ENCODE peak calls at places on chromosome 9, in five cellular contexts. Z is A549, C is HepG2, N is K562, E is GM12878. Q is an unnamed sample.

GRCh38 chr9:38309324-38310195 is 82.9 kb upstream of the ALDH1B1 start:
- DNase-seq in Z (no peak), C (no peak), N (no peak), E (no peak), Q (no peak)

GRCh38 chr9:95494416-95495371 is 22.1 kb downstream of the PTCH1 start:
- DNase-seq in Z (no peak), C (no peak), N (no peak), E (peak; percentile 88), Q (peak; percentile 88)

GRCh38 chr9:93600504-93600903 is 24.1 kb downstream of the PHF2 start:
- DNase-seq in Z (no peak), C (no peak), N (no peak), E (no peak), Q (peak; percentile 46)

GRCh38 chr9:126149661-126150060 is 177.0 kb upstream of the MVB12B start:
- DNase-seq in Z (no peak), C (peak; percentile 24), N (no peak), E (no peak), Q (no peak)

GRCh38 chr9:127316586-127317383 is 52.2 kb downstream of the GARNL3 start:
- DNase-seq in Z (no peak), C (no peak), N (no peak), E (no peak), Q (no peak)

GRCh38 chr9:125878241-125878640 is 131.1 kb downstream of the PBX3 start:
- DNase-seq in Z (no peak), C (no peak), N (no peak), E (no peak), Q (peak; percentile 10)

GRCh38 chr9:93577045-93577939 is 908 bp downstream of the PHF2 start:
- DNase-seq in Z (peak; percentile 23), C (no peak), N (peak; percentile 66), E (no peak), Q (peak; percentile 47)

GRCh38 chr9:84300271-84300670 is 40.3 kb downstream of the SLC28A3 start:
- DNase-seq in Z (no peak), C (no peak), N (no peak), E (no peak), Q (no peak)

GRCh38 chr9:97441729-97442128 is 29.8 kb downstream of the TDRD7 start:
- DNase-seq in Z (no peak), C (no peak), N (no peak), E (no peak), Q (no peak)

GRCh38 chr9:98721643-98722042 is 12.9 kb upstream of the GABBR2 start:
- DNase-seq in Z (no peak), C (no peak), N (no peak), E (no peak), Q (no peak)

GRCh38 chr9:14846871-14847311 is 63.3 kb downstream of the FREM1 start:
- DNase-seq in Z (peak; percentile 58), C (peak; percentile 51), N (peak; percentile 58), E (no peak), Q (peak; percentile 79)

GRCh38 chr9:84932915-84933527 is 263.5 kb downstream of the NTRK2 start:
- DNase-seq in Z (no peak), C (no peak), N (no peak), E (no peak), Q (no peak)

GRCh38 chr9:35517136-35517535 is 27.2 kb downstream of the RUSC2 start:
- DNase-seq in Z (no peak), C (peak; percentile 73), N (no peak), E (no peak), Q (no peak)

GRCh38 chr9:70587143-70587710 is 172.8 kb upstream of the KLF9 start:
- DNase-seq in Z (no peak), C (no peak), N (no peak), E (no peak), Q (no peak)

GRCh38 chr9:92738661-92739081 is 26.0 kb downstream of the BICD2 start:
- DNase-seq in Z (no peak), C (no peak), N (no peak), E (no peak), Q (no peak)

GRCh38 chr9:93058357-93059096 is at the start of gene SUSD3:
- DNase-seq in Z (no peak), C (peak; percentile 54), N (peak; percentile 98), E (peak; percentile 60), Q (peak; percentile 88)

GRCh38 chr9:27460225-27461023 is 63.7 kb upstream of the IFNK start:
- DNase-seq in Z (peak; percentile 36), C (no peak), N (no peak), E (peak; percentile 37), Q (peak; percentile 68)

GRCh38 chr9:38227656-38228055 is 158.6 kb upstream of the SHB start:
- DNase-seq in Z (no peak), C (no peak), N (no peak), E (no peak), Q (peak; percentile 30)

GRCh38 chr9:33816327-33817252 is at the start of gene UBE2R2:
- DNase-seq in Z (peak; percentile 95), C (peak; percentile 81), N (peak; percentile 93), E (peak; percentile 85), Q (peak; percentile 99)

GRCh38 chr9:33820231-33820745 is 3.3 kb downstream of the UBE2R2 start:
- DNase-seq in Z (no peak), C (no peak), N (no peak), E (no peak), Q (no peak)

GRCh38 chr9:33817327-33818166 is 587 bp downstream of the UBE2R2 start:
- DNase-seq in Z (peak; percentile 83), C (peak; percentile 64), N (peak; percentile 72), E (no peak), Q (peak; percentile 89)

GRCh38 chr9:33818832-33819500 is 2.0 kb downstream of the UBE2R2 start:
- DNase-seq in Z (no peak), C (no peak), N (no peak), E (no peak), Q (no peak)

DNA sequence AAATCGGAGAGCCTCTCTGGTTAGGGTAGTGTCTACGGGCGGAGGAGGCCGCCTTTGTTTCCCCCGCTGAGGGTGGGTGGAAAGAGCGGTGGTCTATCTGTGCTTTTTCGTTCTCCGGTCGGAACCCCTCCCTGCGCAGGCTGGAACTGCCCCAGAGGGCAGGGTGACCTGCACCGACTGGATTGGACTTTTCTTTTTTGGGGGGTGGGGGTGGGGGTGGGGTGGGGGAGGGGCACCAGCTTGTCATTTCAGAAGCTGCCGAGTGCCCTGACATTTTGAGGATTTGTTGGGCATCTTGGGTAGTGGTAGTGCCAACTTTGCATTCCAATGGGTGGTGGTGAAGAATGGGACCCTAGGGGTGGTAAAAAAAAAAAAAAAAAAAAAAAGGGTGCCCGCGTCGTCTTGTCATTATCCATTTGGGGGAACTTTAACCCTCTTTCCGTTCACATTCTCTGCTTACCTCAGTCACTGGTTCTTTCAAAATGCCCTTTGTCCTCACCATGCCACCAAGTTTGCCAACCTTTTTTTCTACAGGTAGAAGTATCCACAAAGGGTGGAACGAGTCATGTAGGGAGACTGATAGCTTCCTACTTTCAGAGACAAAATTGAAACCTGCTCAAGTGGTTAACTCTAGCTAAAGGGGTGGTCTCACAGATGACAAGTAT is 1.3 kb downstream of the UBE2R2 start:
- DNase-seq in Z (no peak), C (peak; percentile 47), N (no peak), E (no peak), Q (peak; percentile 46)
- TF ChIP-seq MYC in Z (no peak), C (no peak), N (no peak), E (no peak), Q (no peak)

GRCh38 chr9:131668439-131669233 is 71.2 kb downstream of the RAPGEF1 start:
- DNase-seq in Z (no peak), C (peak; percentile 32), N (no peak), E (peak; percentile 62), Q (peak; percentile 62)
- TF ChIP-seq POLR2A in Z (no peak), C (no peak), N (no peak), E (peak; percentile 11), Q (no peak)

GRCh38 chr9:136552117-136552685 is 6.4 kb upstream of the NOTCH1 start:
- DNase-seq in Z (no peak), C (no peak), N (no peak), E (no peak), Q (peak; percentile 80)
- H3K4me3 ChIP-seq in Z (no peak overlapping the region), C (no peak overlapping the region), N (no peak overlapping the region), E (no peak overlapping the region), Q (no peak overlapping the region)

DNA sequence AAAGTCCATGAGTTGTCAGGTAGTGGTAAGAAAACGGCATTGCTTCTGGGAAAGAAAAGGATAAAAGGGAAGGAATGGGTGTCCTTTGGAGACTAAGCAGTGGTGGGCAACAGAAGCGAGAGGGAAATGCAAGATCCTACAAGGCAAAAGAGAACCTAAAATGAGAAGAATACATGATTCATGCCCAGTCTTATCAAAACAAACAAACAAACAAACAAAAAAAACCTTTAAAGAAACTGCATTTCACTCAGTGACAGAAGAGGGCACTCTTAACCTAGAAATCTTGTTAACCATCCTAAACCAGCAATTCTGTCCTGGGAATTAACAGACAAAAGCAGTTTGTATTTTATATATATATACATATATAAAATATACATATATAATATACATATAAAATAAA is 88.5 kb downstream of the SUSD1 start:
- DNase-seq in Z (peak; percentile 40), C (peak; percentile 7), N (no peak), E (no peak), Q (peak; percentile 38)
- TF ChIP-seq MYC in Z (no peak), C (no peak), N (no peak), E (no peak), Q (no peak)

GRCh38 chr9:121299125-121299466 is 31.1 kb downstream of the GSN start:
- DNase-seq in Z (no peak), C (no peak), N (no peak), E (no peak), Q (no peak)

GRCh38 chr9:121298016-121298538 is 30.1 kb downstream of the GSN start:
- DNase-seq in Z (no peak), C (peak; percentile 77), N (no peak), E (no peak), Q (no peak)

GRCh38 chr9:121298689-121299112 is 30.7 kb downstream of the GSN start:
- DNase-seq in Z (no peak), C (peak; percentile 62), N (no peak), E (no peak), Q (no peak)

GRCh38 chr9:121300283-121301119 is 32.5 kb downstream of the GSN start:
- DNase-seq in Z (no peak), C (no peak), N (no peak), E (no peak), Q (no peak)

DNA sequence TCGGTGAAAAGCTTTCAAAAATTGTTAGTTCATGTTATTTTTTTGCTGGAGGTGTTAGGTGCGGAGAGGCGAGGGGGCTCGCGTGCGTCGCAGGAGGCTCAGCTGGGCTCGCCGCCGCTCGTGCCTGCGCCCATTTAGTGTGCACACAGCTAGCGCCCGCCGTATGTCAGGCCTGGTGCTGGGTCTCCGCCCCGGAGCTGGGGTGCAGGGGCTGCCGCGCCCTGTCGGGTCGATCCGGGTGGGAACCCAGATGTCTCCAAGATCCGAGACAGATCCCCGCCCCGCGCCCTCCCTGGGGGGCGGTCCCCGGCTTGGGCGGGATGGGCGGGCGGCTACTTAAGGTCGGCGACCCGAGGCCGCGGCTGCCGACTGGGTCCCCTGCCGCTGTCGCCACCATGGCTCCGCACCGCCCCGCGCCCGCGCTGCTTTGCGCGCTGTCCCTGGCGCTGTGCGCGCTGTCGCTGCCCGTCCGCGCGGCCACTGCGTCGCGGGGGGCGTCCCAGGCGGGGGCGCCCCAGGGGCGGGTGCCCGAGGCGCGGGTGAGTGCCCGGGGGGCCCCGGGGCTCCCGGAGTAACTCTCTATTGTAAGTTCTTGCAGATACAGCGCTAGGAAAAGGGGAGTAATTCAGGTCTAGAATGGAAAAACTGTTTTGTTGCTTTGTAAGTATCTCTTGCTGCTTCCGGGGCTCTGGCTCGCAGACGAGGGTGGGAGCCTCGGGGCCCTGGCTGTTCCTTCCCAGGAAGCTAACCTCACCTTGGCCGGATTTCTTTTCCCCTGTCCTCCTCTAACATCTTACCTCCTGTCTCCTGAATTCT is 31.7 kb downstream of the GSN start:
- DNase-seq in Z (no peak), C (no peak), N (no peak), E (no peak), Q (no peak)
- TF ChIP-seq POLR2A in Z (no peak), C (peak; percentile 40), N (no peak), E (peak; percentile 39), Q (no peak)

Q was measured in NB4.